ENCODE peak calls at places on chromosomes 7 and 10, in nine cellular contexts. F is fibroblast of pulmonary artery; O is NCI-H2081; B is pancreas; C is fibroblast of the aortic adventitia; G is CD8-positive, alpha-beta T cell; Q is fibroblast of the conjunctiva; W is COR-L47; Y is LoVo. D is an unnamed sample.

GRCh38 chr7:44986218-44987053 is 7.6 kb upstream of the MYO1G start:
- DNase-seq in Q (peak; percentile 88), Y (peak; percentile 100), G (peak; percentile 95), C (peak; percentile 96), F (peak; percentile 97), B (peak; percentile 97), W (peak; percentile 95), O (peak; percentile 98), D (peak; percentile 95)

GRCh38 chr7:92246363-92247101 is 758 bp downstream of the ANKIB1 start:
- DNase-seq in W (peak; percentile 14), Q (no peak), F (no peak), G (peak; percentile 26), Y (peak; percentile 24), O (peak; percentile 53), B (no peak), C (peak; percentile 30), D (peak; percentile 64)

GRCh38 chr10:70902659-70903261 is 14.4 kb upstream of the PCBD1 start:
- DNase-seq in O (no peak), W (no peak), G (no peak), C (no peak), B (no peak), Y (no peak), F (no peak), Q (no peak), D (peak; percentile 30)

GRCh38 chr7:45885264-45885882 is 2.9 kb upstream of the IGFBP1 start:
- DNase-seq in O (no peak), F (no peak), W (no peak), C (no peak), B (no peak), Q (no peak), Y (peak; percentile 89), G (no peak), D (no peak)

GRCh38 chr7:27933691-27934565 is 194.0 kb downstream of the TAX1BP1 start:
- DNase-seq in O (peak; percentile 45), B (no peak), W (peak; percentile 11), Q (peak; percentile 41), G (no peak), C (peak; percentile 54), F (no peak), Y (peak; percentile 40), D (no peak)

GRCh38 chr10:75730847-75731246 is 299.4 kb downstream of the LRMDA start:
- DNase-seq in W (no peak), B (no peak), F (no peak), Q (no peak), O (no peak), Y (no peak), C (no peak), G (no peak), D (peak; percentile 8)

GRCh38 chr7:70285176-70285575 is 686.9 kb downstream of the AUTS2 start:
- DNase-seq in G (no peak), B (no peak), Q (no peak), C (no peak), W (no peak), O (peak; percentile 91), Y (no peak), F (no peak), D (no peak)

GRCh38 chr7:19177269-19177668 is 32.0 kb upstream of the FERD3L start:
- DNase-seq in Y (peak; percentile 26), W (no peak), G (no peak), F (no peak), O (peak; percentile 7), B (no peak), C (no peak), Q (no peak), D (no peak)

GRCh38 chr7:106737202-106737562 is 76.2 kb upstream of the CCDC71L start:
- DNase-seq in Q (peak; percentile 35), O (peak; percentile 22), W (peak; percentile 1), F (peak; percentile 77), G (no peak), Y (no peak), C (peak; percentile 80), B (no peak), D (no peak)

GRCh38 chr7:25037325-25037724 is 57.3 kb upstream of the OSBPL3 start:
- DNase-seq in O (no peak), B (no peak), Q (no peak), C (peak; percentile 13), F (peak; percentile 37), Y (no peak), G (no peak), W (no peak), D (no peak)

GRCh38 chr7:114087674-114088539 is 169.1 kb upstream of the PPP1R3A start:
- DNase-seq in Y (peak; percentile 42), B (peak; percentile 60), G (no peak), F (no peak), O (peak; percentile 66), C (no peak), W (peak; percentile 45), Q (no peak), D (peak; percentile 38)